ENCODE peak calls at places on chromosomes 16 and 17, in eight cellular contexts. R is vagina, P is upper lobe of left lung, X is Panc1, K is breast epithelium, C is sigmoid colon, F is transverse colon, Q is endothelial cell of umbilical vein. Y is an unnamed sample.

GRCh38 chr17:76709077-76709950 is 1.5 kb downstream of the MXRA7 start:
- DNase-seq in R (no peak), P (peak; percentile 79), X (no peak), K (no peak), C (peak; percentile 96), F (peak; percentile 72), Q (no peak), Y (peak; percentile 44)

GRCh38 chr17:55524440-55525220 is 13.4 kb upstream of the SMIM36 start:
- DNase-seq in R (no peak), P (no peak), X (no peak), K (no peak), C (no peak), F (no peak), Q (no peak), Y (no peak)

GRCh38 chr16:83211711-83212110 is 584.9 kb downstream of the CDH13 start:
- DNase-seq in R (no peak), P (no peak), X (no peak), K (no peak), C (no peak), F (no peak), Q (peak; percentile 33), Y (no peak)

GRCh38 chr17:7383742-7384488 is 3.0 kb downstream of the TNK1 start:
- DNase-seq in R (no peak), P (peak; percentile 92), X (no peak), K (no peak), C (peak; percentile 72), F (peak; percentile 54), Q (peak; percentile 39), Y (no peak)

GRCh38 chr16:9836118-9836736 is 346.0 kb downstream of the GRIN2A start:
- DNase-seq in R (no peak), P (no peak), X (no peak), K (no peak), C (no peak), F (no peak), Q (peak; percentile 35), Y (no peak)

GRCh38 chr16:3282103-3282746 is 1.1 kb upstream of the ZNF263 start:
- DNase-seq in R (no peak), P (no peak), X (no peak), K (no peak), C (no peak), F (no peak), Q (peak; percentile 87), Y (no peak)

GRCh38 chr16:27679899-27680298 is 130.0 kb downstream of the KATNIP start:
- DNase-seq in R (no peak), P (no peak), X (no peak), K (no peak), C (no peak), F (no peak), Q (no peak), Y (no peak)

GRCh38 chr16:75483222-75483621 is 12.0 kb downstream of the CHST6 start:
- DNase-seq in R (no peak), P (no peak), X (no peak), K (no peak), C (no peak), F (no peak), Q (no peak), Y (peak; percentile 33)

GRCh38 chr17:14552311-14552710 is 251.4 kb downstream of the HS3ST3B1 start:
- DNase-seq in R (no peak), P (no peak), X (no peak), K (no peak), C (no peak), F (no peak), Q (no peak), Y (no peak)

GRCh38 chr16:57639172-57639571 is 10.7 kb downstream of the ADGRG1 start:
- DNase-seq in R (no peak), P (no peak), X (no peak), K (no peak), C (no peak), F (no peak), Q (no peak), Y (peak; percentile 54)

GRCh38 chr16:72847187-72848044 is 200.5 kb downstream of the ZFHX3 start:
- DNase-seq in R (no peak), P (no peak), X (no peak), K (no peak), C (no peak), F (no peak), Q (peak; percentile 32), Y (no peak)

GRCh38 chr17:81651692-81652091 is 4.7 kb downstream of the PDE6G start:
- DNase-seq in R (no peak), P (no peak), X (no peak), K (no peak), C (peak; percentile 62), F (no peak), Q (no peak), Y (no peak)

GRCh38 chr16:17578921-17579876 is 108.4 kb upstream of the XYLT1 start:
- DNase-seq in R (no peak), P (no peak), X (peak; percentile 46), K (no peak), C (peak; percentile 69), F (peak; percentile 66), Q (peak; percentile 6), Y (peak; percentile 53)

GRCh38 chr16:67339453-67339852 is 12.8 kb downstream of the LRRC36 start:
- DNase-seq in R (no peak), P (no peak), X (no peak), K (no peak), C (no peak), F (no peak), Q (peak; percentile 40), Y (no peak)

GRCh38 chr17:46264456-46265198 is 30.3 kb upstream of the LRRC37A start:
- DNase-seq in R (no peak), P (no peak), X (peak; percentile 61), K (no peak), C (no peak), F (no peak), Q (no peak), Y (no peak)

GRCh38 chr17:58969156-58969555 is 137.5 kb downstream of the TRIM37 start:
- DNase-seq in R (no peak), P (no peak), X (no peak), K (no peak), C (no peak), F (no peak), Q (no peak), Y (no peak)

GRCh38 chr17:81885869-81886548 is 5.4 kb downstream of the ALYREF start:
- DNase-seq in R (no peak), P (peak; percentile 49), X (no peak), K (no peak), C (no peak), F (no peak), Q (no peak), Y (no peak)

GRCh38 chr16:90057738-90058173 is 19.4 kb downstream of the PRDM7 start:
- DNase-seq in R (no peak), P (no peak), X (no peak), K (no peak), C (no peak), F (no peak), Q (no peak), Y (no peak)

GRCh38 chr17:8055851-8056231 is 17.0 kb downstream of the ALOX15B start:
- DNase-seq in R (no peak), P (no peak), X (no peak), K (no peak), C (peak; percentile 37), F (no peak), Q (no peak), Y (no peak)

GRCh38 chr16:24524855-24525652 is 14.3 kb upstream of the RBBP6 start:
- DNase-seq in R (peak; percentile 58), P (no peak), X (no peak), K (no peak), C (no peak), F (no peak), Q (no peak), Y (no peak)

GRCh38 chr17:49575524-49576120 is at the start of gene NXPH3:
- DNase-seq in R (peak; percentile 75), P (peak; percentile 96), X (no peak), K (peak; percentile 72), C (peak; percentile 89), F (peak; percentile 74), Q (peak; percentile 42), Y (peak; percentile 54)

DNA sequence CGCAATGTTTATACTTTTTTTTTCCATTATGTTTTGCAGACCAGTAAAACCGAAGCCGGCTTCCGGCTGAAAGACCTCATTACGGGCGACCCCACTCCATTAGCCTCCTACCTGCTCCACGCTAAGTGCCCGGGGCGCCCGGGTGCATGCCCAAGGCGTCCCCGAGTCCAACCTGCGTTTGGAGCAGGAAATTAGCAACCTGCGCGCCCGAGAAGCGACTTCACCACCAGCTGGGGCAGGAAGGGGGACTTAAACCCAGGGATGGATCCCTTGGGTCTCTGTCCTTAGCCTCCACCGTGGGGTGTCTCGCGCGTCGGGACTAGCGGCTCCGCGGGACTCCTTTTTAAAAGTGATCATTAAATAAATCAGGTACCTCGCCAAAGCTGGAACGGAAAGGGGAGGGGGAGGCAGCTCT is 1.7 kb downstream of the RBFOX3 start:
- DNase-seq in R (no peak), P (no peak), X (no peak), K (no peak), C (no peak), F (no peak), Q (no peak), Y (no peak)
- H3K4me3 ChIP-seq in R (peak overlapping the region; percentile 56), P (no peak overlapping the region), X (no peak overlapping the region), K (no peak overlapping the region), C (peak overlapping the region; percentile 78), F (peak overlapping the region; percentile 39), Q (no peak overlapping the region), Y (peak overlapping the region; percentile 30)

DNA sequence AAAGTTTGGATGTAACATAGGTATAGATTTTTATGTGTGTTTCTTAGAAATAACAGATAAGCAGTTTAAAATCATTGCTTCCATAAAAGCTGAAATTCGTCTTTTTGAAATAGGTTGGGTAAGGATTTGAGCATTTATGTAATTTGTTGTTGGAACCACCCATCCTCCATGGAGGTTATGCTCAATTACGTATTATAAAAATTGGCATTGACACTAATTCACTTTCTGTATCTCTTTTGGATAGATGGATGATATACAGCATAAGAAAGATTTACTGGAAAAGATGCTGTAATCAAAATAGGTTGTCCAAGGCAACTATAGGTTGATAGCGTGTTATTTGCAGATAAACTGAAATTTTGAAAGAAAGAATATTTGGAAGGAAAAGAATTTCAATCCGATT is 105.5 kb downstream of the PRKCA start:
- DNase-seq in R (no peak), P (no peak), X (no peak), K (no peak), C (no peak), F (no peak), Q (no peak), Y (no peak)
- TF ChIP-seq POLR2AphosphoS5 in R (no peak), P (no peak), X (no peak), K (no peak), C (no peak), F (no peak), Q (no peak), Y (no peak)

DNA sequence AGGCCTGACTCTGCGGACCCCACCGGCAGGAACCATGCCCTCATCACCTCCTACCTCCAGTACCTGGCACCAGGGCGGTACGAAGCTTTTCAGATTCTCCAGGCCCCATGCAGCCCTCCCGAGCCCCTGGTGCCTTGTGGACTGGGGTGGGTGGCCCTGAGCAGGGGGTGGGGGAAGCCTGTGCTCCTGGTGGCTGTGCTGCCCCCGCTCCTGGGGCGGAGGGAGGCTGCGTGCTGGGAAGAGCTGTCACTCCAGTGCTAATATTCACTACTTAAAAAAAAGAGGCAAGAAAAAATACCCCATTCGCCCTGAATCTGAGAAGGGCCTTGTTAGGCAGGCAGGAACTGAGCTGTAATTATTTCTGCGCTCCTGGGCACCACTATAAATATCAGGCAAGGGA is 111.8 kb downstream of the ENGASE start:
- DNase-seq in R (no peak), P (no peak), X (no peak), K (no peak), C (no peak), F (no peak), Q (no peak), Y (no peak)
- H3K4me1 ChIP-seq in R (no peaks in the 10 kb centered on the region), P (no peaks in the 10 kb centered on the region), X (no peaks in the 10 kb centered on the region), K (no peaks in the 10 kb centered on the region), C (peaks cover 23% of the 10 kb centered on the region), F (no peaks in the 10 kb centered on the region), Q (no peaks in the 10 kb centered on the region), Y (peaks cover 4% of the 10 kb centered on the region)

GRCh38 chr17:64741038-64741641 is 79.0 kb upstream of the SMURF2 start:
- DNase-seq in R (no peak), P (no peak), X (no peak), K (no peak), C (no peak), F (no peak), Q (peak; percentile 90), Y (no peak)
- H3K4me3 ChIP-seq in R (no peak overlapping the region), P (no peak overlapping the region), X (no peak overlapping the region), K (no peak overlapping the region), C (no peak overlapping the region), F (no peak overlapping the region), Q (no peak overlapping the region), Y (no peak overlapping the region)